ENCODE peak calls at places on chromosome X, in seven cellular contexts. R is fibroblast of the conjunctiva, F is T-helper 17 cell, V is sciatic nerve, W is foreskin keratinocyte, M is iPS-NIHi11, J is AG10803. X is an unnamed sample.

GRCh38 chrX:101759000-101759399 is 99.3 kb upstream of the ARMCX2 start:
- DNase-seq in R (peak), F (no peak), V (no peak), W (no peak), M (peak), J (peak), X (no peak)

GRCh38 chrX:50180073-50180940 is 20.5 kb downstream of the AKAP4 start:
- DNase-seq in R (no peak), F (no peak), V (no peak), W (no peak), M (peak), J (no peak), X (no peak)

GRCh38 chrX:13598877-13599276 is 29.5 kb downstream of the EGFL6 start:
- DNase-seq in R (no peak), F (no peak), V (no peak), W (no peak), M (peak), J (no peak), X (no peak)

GRCh38 chrX:139077303-139078131 is 366.0 kb upstream of the FGF13 start:
- DNase-seq in R (peak), F (no peak), V (no peak), W (peak), M (no peak), J (peak), X (peak)

GRCh38 chrX:15679246-15679645 is 14.6 kb upstream of the CLTRN start:
- DNase-seq in R (no peak), F (no peak), V (no peak), W (no peak), M (no peak), J (no peak), X (no peak)

GRCh38 chrX:155216940-155217450 is 735 bp downstream of the VBP1 start:
- DNase-seq in R (no peak), F (no peak), V (no peak), W (no peak), M (peak), J (peak), X (no peak)

GRCh38 chrX:47613082-47613481 is 6.6 kb downstream of the SYN1 start:
- DNase-seq in R (no peak), F (no peak), V (no peak), W (no peak), M (no peak), J (no peak), X (no peak)

GRCh38 chrX:37926700-37927099 is 79.3 kb upstream of the DYNLT3 start:
- DNase-seq in R (peak), F (no peak), V (no peak), W (no peak), M (peak), J (peak), X (no peak)

GRCh38 chrX:153593811-153594500 is 5.0 kb downstream of the CCNQ start:
- DNase-seq in R (no peak), F (no peak), V (no peak), W (no peak), M (no peak), J (no peak), X (no peak)

GRCh38 chrX:10022580-10023245 is 55.6 kb downstream of the CLDN34 start:
- DNase-seq in R (no peak), F (no peak), V (peak), W (no peak), M (no peak), J (peak), X (no peak)

GRCh38 chrX:85503258-85504158 is 124.0 kb upstream of the POF1B start:
- DNase-seq in R (no peak), F (no peak), V (no peak), W (peak), M (no peak), J (no peak), X (peak)

GRCh38 chrX:100995469-100995868 is 26.0 kb downstream of the ARL13A start:
- DNase-seq in R (peak), F (no peak), V (no peak), W (peak), M (no peak), J (peak), X (no peak)

GRCh38 chrX:18929775-18930174 is 54.1 kb downstream of the PHKA2 start:
- DNase-seq in R (no peak), F (no peak), V (no peak), W (no peak), M (no peak), J (no peak), X (no peak)

GRCh38 chrX:103630171-103630511 is 1.4 kb downstream of the TCEAL1 start:
- DNase-seq in R (no peak), F (no peak), V (no peak), W (no peak), M (no peak), J (no peak), X (no peak)

GRCh38 chrX:88024022-88024421 is 506.4 kb downstream of the KLHL4 start:
- DNase-seq in R (no peak), F (no peak), V (no peak), W (no peak), M (no peak), J (no peak), X (no peak)

GRCh38 chrX:135421537-135421931 is 210 bp upstream of the SMIM10L2A start:
- DNase-seq in R (peak), F (peak), V (peak), W (no peak), M (peak), J (peak), X (no peak)

GRCh38 chrX:1442016-1442665 is 10.6 kb downstream of the ASMTL start:
- DNase-seq in R (no peak), F (no peak), V (peak), W (no peak), M (peak), J (no peak), X (no peak)

GRCh38 chrX:41122664-41123257 is 37.5 kb downstream of the USP9X start:
- DNase-seq in R (no peak), F (no peak), V (no peak), W (no peak), M (no peak), J (no peak), X (no peak)

GRCh38 chrX:46758163-46758955 is 559 bp downstream of the SLC9A7 start:
- DNase-seq in R (no peak), F (no peak), V (no peak), W (no peak), M (peak), J (peak), X (no peak)

X was measured in epithelial cell of prostate.